ENCODE peak calls at places on chromosomes 11 and 22, in four cellular contexts. S is spleen, D is iPS DF 6.9, W is foreskin keratinocyte. G is an unnamed sample.

GRCh38 chr22:30312053-30312452 is 14.7 kb downstream of the TBC1D10A start:
- DNase-seq in S (no peak), D (no peak), W (peak; percentile 92), G (no peak)

GRCh38 chr11:61598886-61599868 is 18.3 kb upstream of the SYT7 start:
- DNase-seq in S (no peak), D (no peak), W (no peak), G (no peak)

GRCh38 chr22:39243443-39244072 is 1.2 kb downstream of the PDGFB start:
- DNase-seq in S (no peak), D (no peak), W (no peak), G (no peak)

GRCh38 chr11:122977455-122978302 is 4.0 kb downstream of the BSX start:
- DNase-seq in S (no peak), D (no peak), W (no peak), G (no peak)

GRCh38 chr22:41915035-41915782 is at the start of gene SHISA8:
- DNase-seq in S (peak; percentile 91), D (no peak), W (no peak), G (no peak)

GRCh38 chr11:114196994-114197702 is 99.1 kb upstream of the NNMT start:
- DNase-seq in S (peak; percentile 67), D (no peak), W (no peak), G (no peak)

GRCh38 chr22:45317551-45318167 is 7.9 kb downstream of the FAM118A start:
- DNase-seq in S (no peak), D (no peak), W (no peak), G (no peak)

GRCh38 chr11:126732981-126733380 is 267.6 kb downstream of the KIRREL3 start:
- DNase-seq in S (no peak), D (no peak), W (no peak), G (no peak)

GRCh38 chr22:17806437-17806836 is 32.2 kb upstream of the BID start:
- DNase-seq in S (no peak), D (no peak), W (no peak), G (no peak)

GRCh38 chr11:26439854-26440253 is 107.9 kb downstream of the ANO3 start:
- DNase-seq in S (no peak), D (no peak), W (no peak), G (no peak)

DNA sequence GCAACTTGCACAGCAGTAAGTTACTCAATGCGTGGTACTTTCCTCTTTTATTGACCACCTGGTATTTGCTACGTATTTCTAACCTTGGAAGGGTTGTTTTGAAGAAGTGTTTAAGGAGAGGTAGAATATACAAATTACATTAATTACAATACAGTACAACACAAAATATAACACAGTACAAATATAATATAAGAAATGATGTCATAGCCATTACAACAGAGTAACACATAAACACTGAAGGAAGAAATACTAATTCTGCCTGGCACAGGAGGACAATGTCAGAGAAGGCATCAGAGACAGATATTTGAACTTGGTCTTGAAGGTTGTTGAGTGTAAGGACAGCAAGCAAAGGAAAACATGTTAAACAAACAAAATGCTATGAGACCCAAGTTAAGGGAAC is 25.6 kb downstream of the PAK1 start:
- DNase-seq in S (no peak), D (no peak), W (no peak), G (no peak)
- H3K27ac ChIP-seq in S (peak overlapping the region; percentile 60), D (no peak overlapping the region), W (no peak overlapping the region), G (no peak overlapping the region)

GRCh38 chr11:112200252-112200651 is 24.9 kb downstream of the BCO2 start:
- DNase-seq in S (no peak), D (no peak), W (no peak), G (no peak)

GRCh38 chr11:112196519-112197087 is 21.3 kb downstream of the BCO2 start:
- DNase-seq in S (no peak), D (no peak), W (no peak), G (no peak)

GRCh38 chr11:112195906-112196305 is 20.6 kb downstream of the BCO2 start:
- DNase-seq in S (no peak), D (no peak), W (peak; percentile 58), G (no peak)
- H3K27ac ChIP-seq in S (no peak overlapping the region), D (no peak overlapping the region), W (no peak overlapping the region), G (no peak overlapping the region)

GRCh38 chr22:35912668-35913067 is 116.0 kb downstream of the RBFOX2 start:
- DNase-seq in S (no peak), D (no peak), W (no peak), G (no peak)
- H3K27ac ChIP-seq in S (no peak overlapping the region), D (no peak overlapping the region), W (peak overlapping the region; percentile 27), G (peak overlapping the region; percentile 89)

GRCh38 chr22:35126993-35127392 is 61.0 kb downstream of the ISX start:
- DNase-seq in S (no peak), D (no peak), W (no peak), G (no peak)

GRCh38 chr22:35124674-35125219 is 58.8 kb downstream of the ISX start:
- DNase-seq in S (no peak), D (no peak), W (no peak), G (no peak)

GRCh38 chr22:35132568-35132967 is 66.6 kb downstream of the ISX start:
- DNase-seq in S (no peak), D (no peak), W (no peak), G (no peak)

GRCh38 chr22:35131423-35132050 is 65.6 kb downstream of the ISX start:
- DNase-seq in S (peak; percentile 6), D (no peak), W (no peak), G (no peak)

GRCh38 chr22:35128637-35129036 is 62.7 kb downstream of the ISX start:
- DNase-seq in S (no peak), D (no peak), W (no peak), G (no peak)
- H3K27ac ChIP-seq in S (no peak overlapping the region), D (no peak overlapping the region), W (no peak overlapping the region), G (no peak overlapping the region)

DNA sequence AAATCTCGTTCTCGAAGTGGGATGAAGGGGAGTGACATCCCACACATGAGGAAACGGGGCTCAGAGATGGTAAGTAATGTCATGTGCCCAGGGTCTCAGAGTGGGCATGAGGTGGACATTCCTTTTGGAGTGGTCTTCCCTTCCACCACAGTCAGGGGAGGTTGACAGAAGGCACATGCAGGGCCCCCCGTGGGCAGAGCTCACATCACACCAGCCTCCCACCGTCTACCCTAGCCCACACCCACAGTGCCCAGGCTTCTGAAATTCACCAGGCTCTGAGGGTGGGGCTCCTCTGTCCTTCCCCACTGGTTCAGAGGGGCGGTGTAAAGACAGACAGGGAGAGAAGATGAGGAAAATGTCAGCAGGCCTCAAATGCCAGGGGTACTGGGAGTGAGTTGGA is 41.1 kb upstream of the TIMP3 start:
- DNase-seq in S (no peak), D (no peak), W (no peak), G (no peak)
- H3K27ac ChIP-seq in S (peak overlapping the region; percentile 54), D (no peak overlapping the region), W (no peak overlapping the region), G (peak overlapping the region; percentile 82)

GRCh38 chr22:36435516-36436415 is 45.7 kb downstream of the TXN2 start:
- DNase-seq in S (peak; percentile 87), D (no peak), W (no peak), G (no peak)
- H3K27ac ChIP-seq in S (peak overlapping the region; percentile 80), D (no peak overlapping the region), W (no peak overlapping the region), G (no peak overlapping the region)

GRCh38 chr11:33741806-33742205 is 5.6 kb upstream of the CD59 start:
- DNase-seq in S (no peak), D (no peak), W (no peak), G (no peak)
- H3K27ac ChIP-seq in S (no peak overlapping the region), D (no peak overlapping the region), W (no peak overlapping the region), G (peak overlapping the region; percentile 39)

G was measured in gastrocnemius medialis.